ENCODE peak calls at places on chromosomes 5 and 9, in nine cellular contexts. R is HCT116; I is heart right ventricle; J is IMR-90; N is aorta; X is fibroblast of lung; Q is brain microvascular endothelial cell; K is effector memory CD4-positive, alpha-beta T cell; P is pancreas. Z is an unnamed sample. For H3K27me3, the result is how much of the 10 kb centered on the place peaks cover.

GRCh38 chr5:91281409-91281808 is 101.7 kb downstream of the ARRDC3 start:
- DNase-seq in K (no peak), N (no peak), P (no peak), I (no peak), X (peak), J (peak), R (peak), Q (no peak), Z (no peak)

GRCh38 chr5:100496296-100496695 is 38.9 kb upstream of the FAM174A start:
- DNase-seq in J (peak), I (no peak), K (no peak), N (no peak), X (peak), P (no peak), R (no peak), Q (no peak), Z (no peak)

GRCh38 chr9:129550199-129550839 is 70.6 kb downstream of the C9orf50 start:
- DNase-seq in J (peak), K (no peak), X (peak), P (peak), Q (peak), I (peak), R (no peak), N (peak), Z (no peak)

GRCh38 chr5:137071941-137072340 is 427.2 kb downstream of the SPOCK1 start:
- DNase-seq in J (no peak), X (peak), P (no peak), I (no peak), Q (no peak), R (no peak), K (no peak), N (no peak), Z (no peak)

GRCh38 chr5:168176251-168176650 is 115.2 kb upstream of the WWC1 start:
- DNase-seq in X (no peak), P (no peak), N (no peak), K (no peak), Q (no peak), J (no peak), I (no peak), R (no peak), Z (no peak)

GRCh38 chr9:8428389-8428788 is 628.8 kb upstream of the DMAC1 start:
- DNase-seq in R (no peak), I (no peak), K (no peak), Q (no peak), J (no peak), P (no peak), N (no peak), X (no peak), Z (no peak)

GRCh38 chr5:68711311-68712200 is 382.3 kb upstream of the SLC30A5 start:
- DNase-seq in X (no peak), N (no peak), I (no peak), R (no peak), K (no peak), Q (no peak), J (no peak), P (no peak), Z (no peak)

GRCh38 chr5:9784231-9784630 is 154.1 kb upstream of the TAS2R1 start:
- DNase-seq in X (no peak), P (no peak), I (no peak), K (no peak), J (no peak), Q (no peak), N (no peak), R (no peak), Z (no peak)

GRCh38 chr9:115170674-115171073 is 52.7 kb upstream of the TNC start:
- DNase-seq in R (peak), P (no peak), K (no peak), N (no peak), J (peak), Q (peak), I (no peak), X (peak), Z (no peak)

GRCh38 chr5:82307431-82307830 is 29.3 kb upstream of the RPS23 start:
- DNase-seq in P (no peak), K (no peak), R (no peak), X (peak), Q (no peak), J (no peak), N (no peak), I (no peak), Z (no peak)

GRCh38 chr5:163347671-163348070 is 89.7 kb upstream of the CCNG1 start:
- DNase-seq in J (peak), N (no peak), Q (peak), P (no peak), R (peak), X (peak), K (peak), I (no peak), Z (no peak)

GRCh38 chr5:140093179-140093578 is 20.7 kb upstream of the PURA start:
- DNase-seq in R (no peak), K (no peak), Q (no peak), N (no peak), J (no peak), X (no peak), I (no peak), P (no peak), Z (no peak)

DNA sequence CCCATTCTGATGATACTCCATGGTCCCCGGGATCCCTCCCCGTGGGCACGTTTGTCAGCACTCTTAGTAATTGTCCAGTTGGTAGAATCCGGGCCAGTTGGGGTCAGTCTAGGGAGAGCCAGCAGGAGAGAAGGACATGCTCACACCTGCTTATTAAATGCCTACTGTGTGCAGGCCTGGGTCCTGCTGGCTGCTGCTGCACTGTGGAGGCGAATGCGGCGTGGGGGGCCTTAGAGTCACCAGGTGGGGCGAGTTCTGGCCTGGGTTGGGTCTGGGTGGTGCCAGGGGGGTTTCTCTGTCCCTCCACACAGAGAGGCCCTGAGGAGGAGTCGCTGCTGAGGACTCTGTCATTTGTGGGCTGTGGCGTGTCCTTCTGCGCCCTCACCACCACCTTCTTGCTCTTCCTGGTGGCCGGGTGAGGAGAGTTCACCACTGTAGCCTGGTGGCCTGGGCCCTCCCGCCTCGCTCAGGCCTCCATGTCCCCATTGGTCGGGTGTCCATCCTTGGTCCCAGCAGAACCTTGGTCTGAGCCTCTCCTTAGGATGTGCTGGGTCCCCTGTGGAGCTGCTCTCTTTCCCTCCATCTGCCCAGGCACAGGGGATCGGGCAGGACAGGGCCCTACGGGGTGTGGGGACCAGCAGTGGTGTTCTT is 17.3 kb downstream of the ADGRD2 start:
- DNase-seq in Q (no peak), J (no peak), K (no peak), X (no peak), P (peak), I (no peak), R (no peak), N (peak), Z (no peak)
- H3K27me3 ChIP-seq in Q (under half), J (under half), K (under half), X (under half), P (under half), I (under half), R (under half), N (under half), Z (under half)

GRCh38 chr9:109166171-109166770 is 778 bp downstream of the FRRS1L start:
- DNase-seq in R (no peak), X (no peak), Q (no peak), P (no peak), J (no peak), I (no peak), K (no peak), N (no peak), Z (no peak)
- H3K4me3 ChIP-seq in R (no peak), X (no peak), Q (no peak), P (no peak), J (no peak), I (no peak), K (no peak), N (no peak), Z (no peak)

DNA sequence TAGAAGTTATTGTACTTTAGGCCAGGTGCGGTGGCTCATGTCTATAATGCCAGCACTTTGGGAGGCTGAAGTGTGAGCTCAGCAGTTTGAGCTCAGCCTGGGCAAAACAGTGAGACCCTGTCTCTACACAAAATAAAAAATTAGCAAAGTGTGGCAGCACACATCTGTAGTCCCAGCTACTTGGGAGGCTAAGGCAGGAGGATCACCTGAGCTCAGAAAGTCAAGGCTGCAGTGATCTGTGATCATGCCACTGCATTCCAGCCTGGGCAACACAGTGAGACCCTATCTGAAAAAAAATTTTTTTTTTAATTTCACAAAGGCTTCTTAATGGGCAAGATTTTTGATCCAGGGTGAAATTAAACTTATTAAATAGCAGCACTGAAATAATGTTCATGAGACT is 92.8 kb downstream of the CDC42SE2 start:
- DNase-seq in N (no peak), J (no peak), R (no peak), I (no peak), X (no peak), Q (no peak), K (no peak), P (no peak), Z (no peak)
- H3K27ac ChIP-seq in N (no peak), J (peak), R (no peak), I (no peak), X (no peak), Q (no peak), K (peak), P (no peak), Z (no peak)

GRCh38 chr5:181119105-181119504 is 11.9 kb downstream of the OR2V1 start:
- DNase-seq in X (no peak), K (no peak), P (no peak), J (no peak), N (no peak), Q (no peak), I (no peak), R (no peak), Z (no peak)
- H3K27me3 ChIP-seq in X (under half), K (under half), P (under half), J (under half), N (under half), Q (under half), I (half or more), R (under half), Z (under half)

GRCh38 chr5:135545115-135545514 is 9.4 kb upstream of the NEUROG1 start:
- DNase-seq in R (no peak), P (no peak), Q (no peak), K (no peak), I (no peak), X (no peak), N (no peak), J (no peak), Z (no peak)

GRCh38 chr5:135543151-135543818 is 7.5 kb upstream of the NEUROG1 start:
- DNase-seq in K (no peak), Q (no peak), I (no peak), X (no peak), N (no peak), R (no peak), J (no peak), P (no peak), Z (no peak)

GRCh38 chr5:135546014-135546413 is 10.2 kb upstream of the NEUROG1 start:
- DNase-seq in J (no peak), N (no peak), Q (no peak), P (no peak), R (no peak), X (no peak), K (no peak), I (no peak), Z (no peak)

GRCh38 chr5:135546912-135547311 is 11.1 kb upstream of the NEUROG1 start:
- DNase-seq in P (no peak), I (no peak), Q (no peak), K (no peak), R (no peak), N (no peak), X (no peak), J (no peak), Z (no peak)

DNA sequence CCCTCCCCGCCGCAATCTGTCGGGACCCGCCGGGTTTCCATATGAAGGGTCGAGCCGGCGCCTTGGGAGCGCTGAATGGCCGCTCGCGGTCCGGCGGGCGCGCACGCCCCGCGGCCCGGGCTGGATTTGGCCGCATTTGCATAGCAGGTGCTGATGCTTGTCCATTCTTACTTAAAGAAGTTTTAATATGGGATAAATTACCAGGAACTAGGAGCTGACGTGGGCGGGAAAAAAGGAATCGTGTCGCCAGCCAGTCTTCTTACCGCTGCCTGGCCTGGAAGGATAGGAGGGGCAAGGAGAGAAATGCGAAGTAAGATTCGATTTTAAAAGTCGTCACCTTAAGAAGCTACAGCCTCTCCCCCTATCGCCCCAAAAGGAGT is 8.9 kb upstream of the NEUROG1 start:
- DNase-seq in J (no peak), I (no peak), K (no peak), P (no peak), X (no peak), Q (no peak), R (no peak), N (no peak), Z (no peak)
- H3K4me3 ChIP-seq in J (no peak), I (peak), K (peak), P (peak), X (no peak), Q (no peak), R (no peak), N (no peak), Z (peak)

Z was measured in esophagus squamous epithelium.